ENCODE peak calls at places on chromosomes 16 and 17, in eight cellular contexts. One of them, this sample, is unnamed.

GRCh38 chr16:2846511-2847310 is 11.3 kb downstream of the PRSS22 start:
- DNase-seq in lower leg skin: no peak
- DNase-seq in stomach: no peak
- DNase-seq in RWPE1: peak; percentile 70
- DNase-seq in GM13977: no peak
- DNase-seq in AG04450: peak; percentile 60
- DNase-seq in psoas muscle: no peak
- DNase-seq in transverse colon: no peak
- DNase-seq in this sample: no peak

GRCh38 chr16:67148221-67148620 is 2.6 kb downstream of the B3GNT9 start:
- DNase-seq in lower leg skin: no peak
- DNase-seq in stomach: no peak
- DNase-seq in RWPE1: no peak
- DNase-seq in GM13977: no peak
- DNase-seq in AG04450: no peak
- DNase-seq in psoas muscle: no peak
- DNase-seq in transverse colon: no peak
- DNase-seq in this sample: peak; percentile 20

GRCh38 chr16:10112021-10112420 is 70.2 kb downstream of the GRIN2A start:
- DNase-seq in lower leg skin: no peak
- DNase-seq in stomach: no peak
- DNase-seq in RWPE1: no peak
- DNase-seq in GM13977: no peak
- DNase-seq in AG04450: no peak
- DNase-seq in psoas muscle: no peak
- DNase-seq in transverse colon: no peak
- DNase-seq in this sample: no peak

GRCh38 chr17:32798938-32799337 is 78.0 kb downstream of the MYO1D start:
- DNase-seq in lower leg skin: no peak
- DNase-seq in stomach: no peak
- DNase-seq in RWPE1: no peak
- DNase-seq in GM13977: no peak
- DNase-seq in AG04450: no peak
- DNase-seq in psoas muscle: no peak
- DNase-seq in transverse colon: no peak
- DNase-seq in this sample: no peak

GRCh38 chr17:17847102-17847501 is 10.3 kb upstream of the SREBF1 start:
- DNase-seq in lower leg skin: no peak
- DNase-seq in stomach: no peak
- DNase-seq in RWPE1: no peak
- DNase-seq in GM13977: no peak
- DNase-seq in AG04450: no peak
- DNase-seq in psoas muscle: no peak
- DNase-seq in transverse colon: no peak
- DNase-seq in this sample: no peak

GRCh38 chr16:17475104-17475503 is 4.3 kb upstream of the XYLT1 start:
- DNase-seq in lower leg skin: no peak
- DNase-seq in stomach: no peak
- DNase-seq in RWPE1: no peak
- DNase-seq in GM13977: no peak
- DNase-seq in AG04450: no peak
- DNase-seq in psoas muscle: no peak
- DNase-seq in transverse colon: no peak
- DNase-seq in this sample: no peak

GRCh38 chr17:33482636-33483035 is 189.5 kb upstream of the ASIC2 start:
- DNase-seq in lower leg skin: no peak
- DNase-seq in stomach: no peak
- DNase-seq in RWPE1: no peak
- DNase-seq in GM13977: no peak
- DNase-seq in AG04450: no peak
- DNase-seq in psoas muscle: no peak
- DNase-seq in transverse colon: no peak
- DNase-seq in this sample: no peak

GRCh38 chr16:62041401-62041800 is 5.2 kb upstream of the CDH8 start:
- DNase-seq in lower leg skin: no peak
- DNase-seq in stomach: no peak
- DNase-seq in RWPE1: peak; percentile 20
- DNase-seq in GM13977: no peak
- DNase-seq in AG04450: no peak
- DNase-seq in psoas muscle: no peak
- DNase-seq in transverse colon: no peak
- DNase-seq in this sample: no peak

GRCh38 chr16:48053346-48053745 is 102.4 kb downstream of the ABCC12 start:
- DNase-seq in lower leg skin: no peak
- DNase-seq in stomach: no peak
- DNase-seq in RWPE1: peak; percentile 22
- DNase-seq in GM13977: no peak
- DNase-seq in AG04450: peak; percentile 32
- DNase-seq in psoas muscle: no peak
- DNase-seq in transverse colon: no peak
- DNase-seq in this sample: no peak

GRCh38 chr16:85667841-85668413 is 20.8 kb downstream of the GINS2 start:
- DNase-seq in lower leg skin: no peak
- DNase-seq in stomach: no peak
- DNase-seq in RWPE1: no peak
- DNase-seq in GM13977: no peak
- DNase-seq in AG04450: no peak
- DNase-seq in psoas muscle: peak; percentile 45
- DNase-seq in transverse colon: no peak
- DNase-seq in this sample: peak; percentile 48

GRCh38 chr16:2282866-2283555 is 15.1 kb upstream of the RNPS1 start:
- DNase-seq in lower leg skin: no peak
- DNase-seq in stomach: no peak
- DNase-seq in RWPE1: no peak
- DNase-seq in GM13977: no peak
- DNase-seq in AG04450: no peak
- DNase-seq in psoas muscle: no peak
- DNase-seq in transverse colon: no peak
- DNase-seq in this sample: peak; percentile 65

GRCh38 chr17:49723423-49723822 is 15.7 kb upstream of the SLC35B1 start:
- DNase-seq in lower leg skin: no peak
- DNase-seq in stomach: no peak
- DNase-seq in RWPE1: no peak
- DNase-seq in GM13977: no peak
- DNase-seq in AG04450: no peak
- DNase-seq in psoas muscle: peak; percentile 87
- DNase-seq in transverse colon: peak; percentile 35
- DNase-seq in this sample: peak; percentile 76

GRCh38 chr17:75128694-75129505 is 2.6 kb downstream of the NT5C start:
- DNase-seq in lower leg skin: no peak
- DNase-seq in stomach: no peak
- DNase-seq in RWPE1: no peak
- DNase-seq in GM13977: no peak
- DNase-seq in AG04450: no peak
- DNase-seq in psoas muscle: no peak
- DNase-seq in transverse colon: no peak
- DNase-seq in this sample: peak; percentile 73

GRCh38 chr16:610513-611381 is 20.0 kb upstream of the WFIKKN1 start:
- DNase-seq in lower leg skin: no peak
- DNase-seq in stomach: peak; percentile 77
- DNase-seq in RWPE1: peak; percentile 30
- DNase-seq in GM13977: no peak
- DNase-seq in AG04450: no peak
- DNase-seq in psoas muscle: peak; percentile 84
- DNase-seq in transverse colon: peak; percentile 68
- DNase-seq in this sample: peak; percentile 86

GRCh38 chr17:58338454-58338841 is 9.9 kb upstream of the TSPOAP1 start:
- DNase-seq in lower leg skin: no peak
- DNase-seq in stomach: no peak
- DNase-seq in RWPE1: no peak
- DNase-seq in GM13977: no peak
- DNase-seq in AG04450: no peak
- DNase-seq in psoas muscle: no peak
- DNase-seq in transverse colon: no peak
- DNase-seq in this sample: no peak
- TF ChIP-seq CTCF in lower leg skin: no peak
- TF ChIP-seq CTCF in stomach: no peak
- TF ChIP-seq CTCF in RWPE1: no peak
- TF ChIP-seq CTCF in GM13977: peak; percentile 25
- TF ChIP-seq CTCF in AG04450: no peak
- TF ChIP-seq CTCF in psoas muscle: no peak
- TF ChIP-seq CTCF in transverse colon: no peak
- TF ChIP-seq CTCF in this sample: no peak

GRCh38 chr16:24671455-24671954 is 57.9 kb upstream of the TNRC6A start:
- DNase-seq in lower leg skin: no peak
- DNase-seq in stomach: no peak
- DNase-seq in RWPE1: no peak
- DNase-seq in GM13977: no peak
- DNase-seq in AG04450: no peak
- DNase-seq in psoas muscle: no peak
- DNase-seq in transverse colon: no peak
- DNase-seq in this sample: no peak
- TF ChIP-seq CTCF in lower leg skin: no peak
- TF ChIP-seq CTCF in stomach: no peak
- TF ChIP-seq CTCF in RWPE1: no peak
- TF ChIP-seq CTCF in GM13977: no peak
- TF ChIP-seq CTCF in AG04450: no peak
- TF ChIP-seq CTCF in psoas muscle: no peak
- TF ChIP-seq CTCF in transverse colon: no peak
- TF ChIP-seq CTCF in this sample: no peak

GRCh38 chr17:36610472-36610871 is 9.1 kb downstream of the MRM1 start:
- DNase-seq in lower leg skin: no peak
- DNase-seq in stomach: no peak
- DNase-seq in RWPE1: no peak
- DNase-seq in GM13977: no peak
- DNase-seq in AG04450: no peak
- DNase-seq in psoas muscle: peak; percentile 7
- DNase-seq in transverse colon: no peak
- DNase-seq in this sample: no peak

GRCh38 chr17:36611345-36612072 is 10.1 kb downstream of the MRM1 start:
- DNase-seq in lower leg skin: no peak
- DNase-seq in stomach: no peak
- DNase-seq in RWPE1: peak; percentile 70
- DNase-seq in GM13977: no peak
- DNase-seq in AG04450: peak; percentile 37
- DNase-seq in psoas muscle: no peak
- DNase-seq in transverse colon: no peak
- DNase-seq in this sample: peak; percentile 6

GRCh38 chr17:36609498-36609862 is 8.1 kb downstream of the MRM1 start:
- DNase-seq in lower leg skin: no peak
- DNase-seq in stomach: no peak
- DNase-seq in RWPE1: no peak
- DNase-seq in GM13977: no peak
- DNase-seq in AG04450: no peak
- DNase-seq in psoas muscle: peak; percentile 10
- DNase-seq in transverse colon: no peak
- DNase-seq in this sample: no peak

GRCh38 chr17:36608280-36608679 is 6.9 kb downstream of the MRM1 start:
- DNase-seq in lower leg skin: no peak
- DNase-seq in stomach: no peak
- DNase-seq in RWPE1: no peak
- DNase-seq in GM13977: no peak
- DNase-seq in AG04450: no peak
- DNase-seq in psoas muscle: peak; percentile 23
- DNase-seq in transverse colon: no peak
- DNase-seq in this sample: no peak

GRCh38 chr17:36608794-36609497 is 7.6 kb downstream of the MRM1 start:
- DNase-seq in lower leg skin: no peak
- DNase-seq in stomach: no peak
- DNase-seq in RWPE1: peak; percentile 54
- DNase-seq in GM13977: no peak
- DNase-seq in AG04450: peak; percentile 29
- DNase-seq in psoas muscle: peak; percentile 66
- DNase-seq in transverse colon: peak; percentile 30
- DNase-seq in this sample: no peak
- TF ChIP-seq CTCF in lower leg skin: no peak
- TF ChIP-seq CTCF in stomach: no peak
- TF ChIP-seq CTCF in RWPE1: peak; percentile 52
- TF ChIP-seq CTCF in GM13977: peak; percentile 51
- TF ChIP-seq CTCF in AG04450: peak; percentile 65
- TF ChIP-seq CTCF in psoas muscle: peak; percentile 36
- TF ChIP-seq CTCF in transverse colon: peak; percentile 15
- TF ChIP-seq CTCF in this sample: peak; percentile 58

GRCh38 chr16:30091474-30092372 is at the start of gene TBX6:
- DNase-seq in lower leg skin: peak; percentile 90
- DNase-seq in stomach: peak; percentile 95
- DNase-seq in RWPE1: peak; percentile 86
- DNase-seq in GM13977: peak; percentile 97
- DNase-seq in AG04450: peak; percentile 54
- DNase-seq in psoas muscle: peak; percentile 97
- DNase-seq in transverse colon: peak; percentile 96
- DNase-seq in this sample: peak; percentile 97

GRCh38 chr16:30090607-30091332 is 954 bp downstream of the TBX6 start:
- DNase-seq in lower leg skin: no peak
- DNase-seq in stomach: no peak
- DNase-seq in RWPE1: no peak
- DNase-seq in GM13977: no peak
- DNase-seq in AG04450: no peak
- DNase-seq in psoas muscle: no peak
- DNase-seq in transverse colon: no peak
- DNase-seq in this sample: no peak

GRCh38 chr16:30094541-30095165 is 1.4 kb downstream of the YPEL3 start:
- DNase-seq in lower leg skin: no peak
- DNase-seq in stomach: no peak
- DNase-seq in RWPE1: no peak
- DNase-seq in GM13977: no peak
- DNase-seq in AG04450: no peak
- DNase-seq in psoas muscle: no peak
- DNase-seq in transverse colon: no peak
- DNase-seq in this sample: no peak

GRCh38 chr16:30095166-30096078 is 591 bp downstream of the YPEL3 start:
- DNase-seq in lower leg skin: peak; percentile 29
- DNase-seq in stomach: no peak
- DNase-seq in RWPE1: no peak
- DNase-seq in GM13977: peak; percentile 60
- DNase-seq in AG04450: no peak
- DNase-seq in psoas muscle: no peak
- DNase-seq in transverse colon: peak; percentile 38
- DNase-seq in this sample: no peak

DNA sequence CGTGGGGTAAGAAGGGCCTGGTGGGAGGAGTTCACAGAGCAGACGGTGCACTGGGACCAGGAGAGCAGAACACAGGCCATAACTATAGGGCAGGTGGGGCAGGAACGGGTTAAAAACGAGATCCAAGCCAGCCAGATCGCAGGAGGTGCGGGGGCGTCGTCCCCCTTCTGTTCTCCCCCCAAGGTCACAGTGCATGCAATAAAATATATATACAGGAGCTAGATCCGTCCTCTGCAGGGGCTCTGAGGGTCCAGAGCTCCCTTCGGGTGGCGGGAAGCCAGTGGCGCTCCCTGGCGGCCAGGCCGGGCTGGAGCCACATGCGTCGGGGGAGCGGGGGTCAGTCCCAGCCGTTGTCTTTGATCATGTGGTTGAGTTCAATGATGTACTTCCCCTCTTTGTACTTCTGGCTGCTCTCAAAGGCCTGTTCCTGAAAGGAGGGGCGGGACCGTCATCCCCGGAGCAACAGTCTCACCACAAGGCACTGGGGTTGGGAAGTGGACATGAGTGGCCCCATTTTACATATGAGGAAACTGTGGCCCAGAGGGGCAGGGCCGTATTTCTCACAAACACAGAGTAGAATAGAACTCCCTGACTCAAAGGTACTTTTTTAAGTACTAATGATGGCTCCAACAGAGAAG is 768 bp upstream of the TBX6 start:
- DNase-seq in lower leg skin: peak; percentile 82
- DNase-seq in stomach: peak; percentile 70
- DNase-seq in RWPE1: no peak
- DNase-seq in GM13977: peak; percentile 96
- DNase-seq in AG04450: no peak
- DNase-seq in psoas muscle: peak; percentile 90
- DNase-seq in transverse colon: peak; percentile 80
- DNase-seq in this sample: peak; percentile 92
- TF ChIP-seq CTCF in lower leg skin: no peak
- TF ChIP-seq CTCF in stomach: no peak
- TF ChIP-seq CTCF in RWPE1: no peak
- TF ChIP-seq CTCF in GM13977: peak; percentile 92
- TF ChIP-seq CTCF in AG04450: peak; percentile 62
- TF ChIP-seq CTCF in psoas muscle: peak; percentile 65
- TF ChIP-seq CTCF in transverse colon: peak; percentile 59
- TF ChIP-seq CTCF in this sample: peak; percentile 31

This sample was measured in kidney.